ENCODE peak calls at places on chromosomes 7 and 10, in four cellular contexts. H is Panc1, W is GM13976, X is colonic mucosa. A is an unnamed sample.

GRCh38 chr10:13448216-13448615 is 80.6 kb downstream of the BEND7 start:
- DNase-seq in H (no peak), X (no peak), W (no peak), A (no peak)

GRCh38 chr7:103314849-103315248 is 17.6 kb downstream of the PMPCB start:
- DNase-seq in W (no peak), H (no peak), X (no peak), A (no peak)

GRCh38 chr7:141430426-141431142 is 120.6 kb upstream of the AGK start:
- DNase-seq in H (no peak), X (no peak), W (no peak), A (no peak)

GRCh38 chr10:46549171-46550075 is 7.0 kb downstream of the GPRIN2 start:
- DNase-seq in H (no peak), W (no peak), X (no peak), A (peak)

GRCh38 chr7:158164101-158165095 is 423.2 kb downstream of the PTPRN2 start:
- DNase-seq in W (no peak), H (no peak), X (no peak), A (peak)

GRCh38 chr10:30556189-30556588 is 73.4 kb downstream of the LYZL2 start:
- DNase-seq in H (no peak), W (no peak), X (no peak), A (no peak)

GRCh38 chr10:122949296-122949695 is 4.7 kb downstream of the C10orf88 start:
- DNase-seq in X (no peak), H (no peak), W (no peak), A (no peak)

GRCh38 chr7:44184221-44184873 is 4.9 kb downstream of the GCK start:
- DNase-seq in X (no peak), W (no peak), H (peak), A (peak)

GRCh38 chr7:42217053-42217452 is 20.0 kb downstream of the GLI3 start:
- DNase-seq in W (no peak), H (no peak), X (no peak), A (no peak)

GRCh38 chr7:107233981-107234380 is 65.2 kb downstream of the HBP1 start:
- DNase-seq in H (no peak), W (no peak), X (no peak), A (no peak)

GRCh38 chr7:4748267-4748666 is 27.2 kb upstream of the AP5Z1 start:
- DNase-seq in H (no peak), W (no peak), X (no peak), A (no peak)

GRCh38 chr10:23530079-23530478 is 91.2 kb downstream of the OTUD1 start:
- DNase-seq in H (no peak), W (no peak), X (no peak), A (no peak)
- TF ChIP-seq CTCF in H (no peak), W (no peak), X (peak), A (no peak)

DNA sequence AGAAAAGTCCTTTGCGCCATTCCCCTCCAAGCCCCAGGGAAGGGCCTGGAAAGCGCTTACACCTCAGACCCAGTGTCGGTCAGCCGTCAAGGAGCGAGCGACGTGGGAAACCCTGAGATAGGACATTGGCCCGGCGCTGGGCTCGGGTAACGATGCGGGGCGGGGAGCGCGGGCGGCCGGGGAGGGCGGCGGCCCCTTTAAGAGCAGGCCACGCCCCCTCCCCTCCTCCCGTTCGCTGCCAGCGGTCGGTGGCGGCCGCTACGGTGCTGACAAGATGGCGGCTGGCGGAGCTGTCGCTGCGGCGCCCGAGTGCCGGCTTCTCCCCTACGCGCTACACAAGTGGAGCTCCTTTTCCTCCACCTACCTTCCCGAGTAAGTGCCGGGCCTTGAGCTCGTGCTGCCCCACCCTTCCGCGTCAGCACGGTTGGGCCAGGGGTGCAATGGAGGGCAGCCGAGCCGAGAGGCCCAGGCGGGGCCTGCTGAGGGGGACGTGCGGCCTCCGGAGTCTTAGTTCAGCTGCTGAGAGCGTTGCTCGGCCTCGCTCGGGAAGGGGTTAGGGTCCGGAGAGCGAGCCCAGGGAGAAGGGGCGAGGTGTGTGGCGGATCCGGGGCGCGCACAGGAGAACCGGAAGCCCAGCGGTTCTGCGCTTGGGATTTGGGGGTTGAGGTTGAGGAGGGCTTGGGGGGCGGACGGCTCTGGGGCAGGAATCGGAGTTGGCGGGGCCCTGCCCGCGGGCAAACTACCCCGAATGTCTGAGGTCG is at the start of gene MKLN1:
- DNase-seq in W (peak), H (peak), X (peak), A (peak)
- TF ChIP-seq CTCF in W (no peak), H (no peak), X (no peak), A (no peak)

GRCh38 chr7:150378853-150379589 is at the start of gene ZNF775:
- DNase-seq in W (peak), H (no peak), X (peak), A (peak)
- TF ChIP-seq CTCF in W (no peak), H (no peak), X (no peak), A (no peak)

DNA sequence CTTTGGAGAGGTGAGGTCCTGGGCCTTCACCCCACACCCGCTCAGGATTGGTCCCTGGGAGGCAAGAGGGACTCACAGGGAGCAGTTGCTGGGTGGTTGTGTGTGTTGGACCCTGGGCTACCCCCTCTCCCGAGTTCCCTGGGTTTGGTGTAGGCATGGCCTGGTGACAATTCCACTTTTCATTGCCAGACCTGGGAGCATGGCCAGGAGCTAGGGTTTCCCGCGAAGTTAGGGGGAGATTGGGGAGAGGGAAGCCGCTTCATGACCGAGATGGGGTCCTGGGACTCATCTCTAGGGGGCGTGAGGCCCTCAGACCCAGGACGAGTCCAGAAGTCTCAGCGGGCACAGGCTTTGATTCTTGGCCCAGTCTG is 579 bp downstream of the PALD1 start:
- DNase-seq in X (no peak), W (no peak), H (no peak), A (no peak)
- TF ChIP-seq CTCF in X (no peak), W (no peak), H (no peak), A (no peak)